ENCODE peak calls at places on chromosomes 3 and 15, in eight cellular contexts. N is fibroblast of mammary gland; K is MG63; M is trophoblast cell; T is cardiac muscle cell; D is activated CD8-positive, alpha-beta memory T cell treated with anti-CD3 and anti-CD28 coated beads, Interleukin-2, amount 10 ng/mL, durations not matched to agents 7 days and 5 days; Y is HL-60; I is CD8-positive, alpha-beta memory T cell. F is an unnamed sample.

GRCh38 chr15:100011235-100011634 is 278.0 kb upstream of the LYSMD4 start:
- DNase-seq in N (no peak), K (no peak), M (no peak), T (no peak), D (no peak), Y (no peak), I (no peak), F (no peak)

GRCh38 chr3:138862531-138862923 is 27.8 kb upstream of the PIK3CB start:
- DNase-seq in N (peak; percentile 13), K (no peak), M (peak; percentile 19), T (no peak), D (no peak), Y (no peak), I (no peak), F (no peak)

GRCh38 chr3:25724948-25725645 is 58.1 kb downstream of the NGLY1 start:
- DNase-seq in N (no peak), K (no peak), M (peak; percentile 93), T (no peak), D (no peak), Y (no peak), I (no peak), F (no peak)

GRCh38 chr3:126509565-126510322 is 7.8 kb downstream of the UROC1 start:
- DNase-seq in N (no peak), K (peak; percentile 22), M (no peak), T (no peak), D (no peak), Y (no peak), I (no peak), F (no peak)

GRCh38 chr3:39189648-39190269 is 2.6 kb downstream of the XIRP1 start:
- DNase-seq in N (peak; percentile 67), K (peak; percentile 17), M (peak; percentile 82), T (peak; percentile 89), D (peak; percentile 63), Y (peak; percentile 66), I (peak; percentile 31), F (peak; percentile 67)

GRCh38 chr15:22917556-22917955 is 62.6 kb downstream of the CYFIP1 start:
- DNase-seq in N (no peak), K (no peak), M (no peak), T (no peak), D (no peak), Y (no peak), I (no peak), F (no peak)

GRCh38 chr3:156311431-156311830 is 191.1 kb downstream of the KCNAB1 start:
- DNase-seq in N (no peak), K (no peak), M (no peak), T (no peak), D (no peak), Y (no peak), I (no peak), F (no peak)

GRCh38 chr3:69558912-69559311 is 173.0 kb upstream of the FRMD4B start:
- DNase-seq in N (peak; percentile 78), K (no peak), M (peak; percentile 29), T (no peak), D (no peak), Y (peak; percentile 48), I (no peak), F (no peak)

GRCh38 chr3:63364495-63364894 is 86.4 kb downstream of the SYNPR start:
- DNase-seq in N (peak; percentile 69), K (no peak), M (peak; percentile 14), T (peak; percentile 76), D (no peak), Y (no peak), I (no peak), F (no peak)

GRCh38 chr15:63901912-63902670 is 68.3 kb upstream of the HERC1 start:
- DNase-seq in N (no peak), K (no peak), M (no peak), T (no peak), D (no peak), Y (no peak), I (no peak), F (no peak)

GRCh38 chr3:191238321-191238817 is 39.3 kb downstream of the OSTN start:
- DNase-seq in N (no peak), K (no peak), M (peak; percentile 29), T (no peak), D (no peak), Y (no peak), I (no peak), F (no peak)

GRCh38 chr3:61796088-61796680 is 234.8 kb downstream of the PTPRG start:
- DNase-seq in N (no peak), K (peak; percentile 4), M (no peak), T (no peak), D (no peak), Y (no peak), I (no peak), F (no peak)

GRCh38 chr3:194269610-194270145 is 81.5 kb downstream of the CPN2 start:
- DNase-seq in N (peak; percentile 72), K (no peak), M (no peak), T (no peak), D (no peak), Y (peak; percentile 6), I (no peak), F (no peak)

GRCh38 chr3:46851364-46852328 is 11.6 kb downstream of the MYL3 start:
- DNase-seq in N (no peak), K (no peak), M (peak; percentile 36), T (no peak), D (no peak), Y (no peak), I (no peak), F (no peak)

GRCh38 chr3:4985330-4986174 is 6.3 kb downstream of the BHLHE40 start:
- DNase-seq in N (peak; percentile 83), K (peak; percentile 20), M (peak; percentile 97), T (no peak), D (peak; percentile 59), Y (no peak), I (no peak), F (peak; percentile 48)

GRCh38 chr15:80019168-80019745 is 40.2 kb upstream of the ZFAND6 start:
- DNase-seq in N (no peak), K (no peak), M (peak; percentile 6), T (no peak), D (peak; percentile 15), Y (no peak), I (no peak), F (no peak)

GRCh38 chr15:34732430-34732829 is 22.4 kb downstream of the GJD2 start:
- DNase-seq in N (no peak), K (no peak), M (no peak), T (no peak), D (no peak), Y (no peak), I (no peak), F (no peak)

GRCh38 chr15:39685999-39686613 is 96.5 kb downstream of the FSIP1 start:
- DNase-seq in N (peak; percentile 73), K (no peak), M (peak; percentile 69), T (peak; percentile 71), D (no peak), Y (peak; percentile 5), I (no peak), F (peak; percentile 53)